ENCODE peak calls at places on chromosomes 5 and 9, in five cellular contexts. One of them, this sample, is unnamed.

GRCh38 chr5:27241564-27242257 is 203.3 kb upstream of the CDH9 start:
- DNase-seq in suprapubic skin: no peak
- DNase-seq in A549: peak
- DNase-seq in GM12891: no peak
- DNase-seq in lower leg skin: no peak
- DNase-seq in this sample: no peak

GRCh38 chr9:134678671-134679443 is 37.3 kb downstream of the COL5A1 start:
- DNase-seq in suprapubic skin: no peak
- DNase-seq in GM12891: no peak
- DNase-seq in lower leg skin: no peak
- DNase-seq in A549: no peak
- DNase-seq in this sample: no peak

GRCh38 chr5:26388946-26389345 is 649.4 kb downstream of the CDH9 start:
- DNase-seq in A549: no peak
- DNase-seq in GM12891: no peak
- DNase-seq in lower leg skin: no peak
- DNase-seq in suprapubic skin: no peak
- DNase-seq in this sample: no peak

GRCh38 chr5:122377023-122377422 is 65.0 kb downstream of the SNCAIP start:
- DNase-seq in GM12891: no peak
- DNase-seq in suprapubic skin: no peak
- DNase-seq in lower leg skin: no peak
- DNase-seq in A549: no peak
- DNase-seq in this sample: no peak

GRCh38 chr9:136629879-136630661 is 32.6 kb upstream of the EGFL7 start:
- DNase-seq in A549: no peak
- DNase-seq in GM12891: peak
- DNase-seq in suprapubic skin: peak
- DNase-seq in lower leg skin: no peak
- DNase-seq in this sample: no peak

GRCh38 chr5:31193591-31194457 is at the start of gene CDH6:
- DNase-seq in suprapubic skin: no peak
- DNase-seq in lower leg skin: no peak
- DNase-seq in A549: peak
- DNase-seq in GM12891: no peak
- DNase-seq in this sample: no peak

GRCh38 chr5:37054391-37054790 is 177.8 kb downstream of the NIPBL start:
- DNase-seq in A549: no peak
- DNase-seq in GM12891: no peak
- DNase-seq in suprapubic skin: no peak
- DNase-seq in lower leg skin: no peak
- DNase-seq in this sample: no peak

GRCh38 chr9:129281506-129282145 is 103.6 kb upstream of the IER5L start:
- DNase-seq in A549: no peak
- DNase-seq in GM12891: no peak
- DNase-seq in lower leg skin: peak
- DNase-seq in suprapubic skin: peak
- DNase-seq in this sample: no peak

GRCh38 chr5:59746261-59746765 is 147.2 kb downstream of the PDE4D start:
- DNase-seq in GM12891: no peak
- DNase-seq in suprapubic skin: no peak
- DNase-seq in A549: peak
- DNase-seq in lower leg skin: no peak
- DNase-seq in this sample: no peak

GRCh38 chr9:125743687-125744428 is 3.3 kb upstream of the PBX3 start:
- DNase-seq in GM12891: no peak
- DNase-seq in suprapubic skin: no peak
- DNase-seq in A549: no peak
- DNase-seq in lower leg skin: peak
- DNase-seq in this sample: no peak

GRCh38 chr5:149563461-149563860 is 12.2 kb upstream of the CSNK1A1 start:
- DNase-seq in GM12891: no peak
- DNase-seq in lower leg skin: no peak
- DNase-seq in suprapubic skin: no peak
- DNase-seq in A549: no peak
- DNase-seq in this sample: no peak

DNA sequence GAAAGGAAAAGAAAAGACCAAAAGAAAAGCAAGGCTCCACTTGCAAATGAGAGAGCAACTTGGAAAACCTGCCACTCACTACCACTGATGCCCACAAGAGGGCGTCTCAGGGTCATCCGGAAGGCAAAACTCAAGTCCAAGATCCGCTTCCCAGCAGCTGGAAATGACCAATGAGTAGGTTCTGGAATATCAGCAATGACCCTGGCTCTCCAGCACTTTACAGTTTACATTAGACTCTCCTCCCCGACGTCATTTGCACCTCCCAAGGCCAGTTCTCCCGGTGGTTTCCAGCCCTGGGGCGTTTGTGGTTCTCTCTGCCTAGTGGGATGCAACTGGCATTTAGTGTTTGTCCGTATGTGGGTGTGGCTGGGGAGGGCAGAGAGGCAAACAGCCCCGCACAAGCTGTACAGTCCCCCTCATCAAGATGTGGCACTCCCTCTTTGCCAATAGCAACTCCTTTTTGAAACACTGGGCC is 193.8 kb upstream of the ZNF618 start:
- DNase-seq in suprapubic skin: peak
- DNase-seq in GM12891: peak
- DNase-seq in A549: peak
- DNase-seq in lower leg skin: peak
- DNase-seq in this sample: peak
- TF ChIP-seq POLR2A in suprapubic skin: no peak
- TF ChIP-seq POLR2A in GM12891: no peak
- TF ChIP-seq POLR2A in A549: no peak
- TF ChIP-seq POLR2A in lower leg skin: no peak
- TF ChIP-seq POLR2A in this sample: no peak

GRCh38 chr5:40797273-40798011 is 732 bp downstream of the PRKAA1 start:
- DNase-seq in lower leg skin: peak
- DNase-seq in GM12891: no peak
- DNase-seq in A549: peak
- DNase-seq in suprapubic skin: peak
- DNase-seq in this sample: peak
- TF ChIP-seq POLR2A in lower leg skin: no peak
- TF ChIP-seq POLR2A in GM12891: no peak
- TF ChIP-seq POLR2A in A549: no peak
- TF ChIP-seq POLR2A in suprapubic skin: no peak
- TF ChIP-seq POLR2A in this sample: no peak

DNA sequence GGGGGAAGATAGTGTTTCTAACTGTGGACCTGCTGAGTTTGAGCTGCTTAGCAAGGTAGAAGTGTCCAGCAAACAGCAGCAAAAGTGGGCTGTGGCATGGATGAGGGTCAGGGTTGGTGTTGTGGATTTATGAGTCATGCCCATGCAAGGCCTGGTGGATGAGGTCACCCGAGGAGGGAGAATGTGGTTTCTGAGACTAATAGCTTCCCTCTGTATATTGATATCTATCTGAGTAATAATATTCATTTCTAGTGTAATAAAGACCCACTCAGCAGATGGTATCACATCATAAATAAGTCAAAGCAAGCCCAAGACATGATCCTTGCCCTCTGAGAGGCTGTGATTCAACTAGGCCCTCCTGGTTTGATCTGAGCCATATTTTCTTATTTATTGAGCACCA is 597.8 kb upstream of the CLINT1 start:
- DNase-seq in GM12891: no peak
- DNase-seq in A549: peak
- DNase-seq in lower leg skin: no peak
- DNase-seq in suprapubic skin: peak
- DNase-seq in this sample: no peak
- TF ChIP-seq POLR2A in GM12891: no peak
- TF ChIP-seq POLR2A in A549: no peak
- TF ChIP-seq POLR2A in lower leg skin: no peak
- TF ChIP-seq POLR2A in suprapubic skin: no peak
- TF ChIP-seq POLR2A in this sample: no peak

GRCh38 chr9:127899200-127899943 is at the start of gene ST6GALNAC6:
- DNase-seq in suprapubic skin: peak
- DNase-seq in lower leg skin: peak
- DNase-seq in GM12891: peak
- DNase-seq in A549: peak
- DNase-seq in this sample: peak
- TF ChIP-seq POLR2A in suprapubic skin: no peak
- TF ChIP-seq POLR2A in lower leg skin: no peak
- TF ChIP-seq POLR2A in GM12891: no peak
- TF ChIP-seq POLR2A in A549: peak
- TF ChIP-seq POLR2A in this sample: peak

GRCh38 chr5:14165375-14166091 is 22.4 kb downstream of the TRIO start:
- DNase-seq in A549: peak
- DNase-seq in lower leg skin: no peak
- DNase-seq in suprapubic skin: no peak
- DNase-seq in GM12891: no peak
- DNase-seq in this sample: no peak
- TF ChIP-seq POLR2A in A549: no peak
- TF ChIP-seq POLR2A in lower leg skin: no peak
- TF ChIP-seq POLR2A in suprapubic skin: no peak
- TF ChIP-seq POLR2A in GM12891: no peak
- TF ChIP-seq POLR2A in this sample: no peak

This sample was measured in erythroblast.